ENCODE peak calls at places on chromosome 1, in four cellular contexts. One of them, this sample, is unnamed.

GRCh38 chr1:207866471-207867135 is 44.3 kb downstream of the CD34 start:
- DNase-seq in stimulated activated CD4-positive, alpha-beta T cell treated with anti-CD3 and anti-CD28 coated beads, Interleukin-2, amount 100 ng/mL, for 48 hours: no peak
- DNase-seq in central memory CD8-positive, alpha-beta T cell: no peak
- DNase-seq in NCI-H1694: no peak
- DNase-seq in this sample: no peak

GRCh38 chr1:11929849-11930248 is 3.6 kb upstream of the KIAA2013 start:
- DNase-seq in stimulated activated CD4-positive, alpha-beta T cell treated with anti-CD3 and anti-CD28 coated beads, Interleukin-2, amount 100 ng/mL, for 48 hours: no peak
- DNase-seq in central memory CD8-positive, alpha-beta T cell: no peak
- DNase-seq in NCI-H1694: no peak
- DNase-seq in this sample: no peak

GRCh38 chr1:5222626-5223025 is 568.2 kb downstream of the AJAP1 start:
- DNase-seq in stimulated activated CD4-positive, alpha-beta T cell treated with anti-CD3 and anti-CD28 coated beads, Interleukin-2, amount 100 ng/mL, for 48 hours: no peak
- DNase-seq in central memory CD8-positive, alpha-beta T cell: no peak
- DNase-seq in NCI-H1694: no peak
- DNase-seq in this sample: no peak

GRCh38 chr1:36083635-36084501 is at the start of gene TEKT2:
- DNase-seq in stimulated activated CD4-positive, alpha-beta T cell treated with anti-CD3 and anti-CD28 coated beads, Interleukin-2, amount 100 ng/mL, for 48 hours: no peak
- DNase-seq in central memory CD8-positive, alpha-beta T cell: no peak
- DNase-seq in NCI-H1694: peak; percentile 34
- DNase-seq in this sample: no peak

GRCh38 chr1:216175714-216176113 is 247.5 kb downstream of the USH2A start:
- DNase-seq in stimulated activated CD4-positive, alpha-beta T cell treated with anti-CD3 and anti-CD28 coated beads, Interleukin-2, amount 100 ng/mL, for 48 hours: no peak
- DNase-seq in central memory CD8-positive, alpha-beta T cell: no peak
- DNase-seq in NCI-H1694: no peak
- DNase-seq in this sample: no peak

GRCh38 chr1:234509457-234510328 is 30.7 kb upstream of the TARBP1 start:
- DNase-seq in stimulated activated CD4-positive, alpha-beta T cell treated with anti-CD3 and anti-CD28 coated beads, Interleukin-2, amount 100 ng/mL, for 48 hours: no peak
- DNase-seq in central memory CD8-positive, alpha-beta T cell: no peak
- DNase-seq in NCI-H1694: no peak
- DNase-seq in this sample: no peak

GRCh38 chr1:236837897-236838296 is 42.8 kb downstream of the MTR start:
- DNase-seq in stimulated activated CD4-positive, alpha-beta T cell treated with anti-CD3 and anti-CD28 coated beads, Interleukin-2, amount 100 ng/mL, for 48 hours: no peak
- DNase-seq in central memory CD8-positive, alpha-beta T cell: no peak
- DNase-seq in NCI-H1694: no peak
- DNase-seq in this sample: no peak

GRCh38 chr1:9580942-9581341 is 7.8 kb upstream of the TMEM201 start:
- DNase-seq in stimulated activated CD4-positive, alpha-beta T cell treated with anti-CD3 and anti-CD28 coated beads, Interleukin-2, amount 100 ng/mL, for 48 hours: no peak
- DNase-seq in central memory CD8-positive, alpha-beta T cell: no peak
- DNase-seq in NCI-H1694: no peak
- DNase-seq in this sample: no peak

This sample was measured in activated CD4-positive, CD25-positive, alpha-beta regulatory T cell.